ENCODE peak calls at places on chromosome 14, in five cellular contexts. E is GM23338, T is uterus, F is cardiac muscle cell, X is pancreas. A is an unnamed sample. For H3K4me1 and H3K27me3, the result is how much of the 10 kb centered on the place peaks cover.

GRCh38 chr14:106308839-106309389 is 782.5 kb downstream of the TMEM121 start:
- DNase-seq in E (peak), T (no peak), F (no peak), X (peak), A (no peak)

GRCh38 chr14:72736791-72737559 is 156.9 kb downstream of the DPF3 start:
- DNase-seq in E (no peak), T (no peak), F (no peak), X (no peak), A (no peak)

GRCh38 chr14:104326848-104327247 is 188.5 kb downstream of the KIF26A start:
- DNase-seq in E (no peak), T (no peak), F (no peak), X (no peak), A (no peak)

GRCh38 chr14:64478634-64479250 is 13.4 kb downstream of the AKAP5 start:
- DNase-seq in E (no peak), T (no peak), F (no peak), X (no peak), A (no peak)

GRCh38 chr14:20866963-20867362 is 24.2 kb upstream of the RNASE3 start:
- DNase-seq in E (peak), T (no peak), F (peak), X (no peak), A (no peak)

GRCh38 chr14:20391505-20391904 is 21.8 kb downstream of the TEP1 start:
- DNase-seq in E (no peak), T (no peak), F (no peak), X (no peak), A (no peak)

GRCh38 chr14:93085916-93086315 is 29.8 kb downstream of the ITPK1 start:
- DNase-seq in E (peak), T (peak), F (peak), X (no peak), A (no peak)

GRCh38 chr14:93007225-93007997 is 84.5 kb downstream of the CHGA start:
- DNase-seq in E (no peak), T (peak), F (no peak), X (peak), A (peak)

GRCh38 chr14:42628591-42628990 is 1021.9 kb downstream of the LRFN5 start:
- DNase-seq in E (no peak), T (no peak), F (no peak), X (no peak), A (no peak)

GRCh38 chr14:99573000-99573330 is 31.0 kb downstream of the CCDC85C start:
- DNase-seq in E (no peak), T (no peak), F (no peak), X (no peak), A (no peak)

GRCh38 chr14:33909380-33910084 is 41.3 kb downstream of the EGLN3 start:
- DNase-seq in E (no peak), T (no peak), F (no peak), X (no peak), A (no peak)

GRCh38 chr14:29458547-29458946 is 469.1 kb downstream of the PRKD1 start:
- DNase-seq in E (no peak), T (no peak), F (no peak), X (no peak), A (no peak)

GRCh38 chr14:55133416-55133815 is 4.4 kb downstream of the LGALS3 start:
- DNase-seq in E (peak), T (no peak), F (no peak), X (no peak), A (no peak)

GRCh38 chr14:56995010-56995409 is 184.7 kb upstream of the OTX2 start:
- DNase-seq in E (no peak), T (no peak), F (no peak), X (no peak), A (no peak)

GRCh38 chr14:99879401-99880295 is 86.4 kb downstream of the EML1 start:
- DNase-seq in E (no peak), T (peak), F (no peak), X (no peak), A (peak)

GRCh38 chr14:31935406-31935805 is 141.7 kb upstream of the ARHGAP5 start:
- DNase-seq in E (no peak), T (no peak), F (no peak), X (no peak), A (no peak)

GRCh38 chr14:72549026-72549425 is 344.9 kb downstream of the DPF3 start:
- DNase-seq in E (no peak), T (no peak), F (no peak), X (no peak), A (peak)

GRCh38 chr14:69133206-69134125 is 19.5 kb downstream of the DCAF5 start:
- DNase-seq in E (no peak), T (no peak), F (no peak), X (no peak), A (no peak)

GRCh38 chr14:69137456-69138188 is 15.3 kb downstream of the DCAF5 start:
- DNase-seq in E (no peak), T (no peak), F (no peak), X (no peak), A (no peak)

GRCh38 chr14:69132513-69133181 is 20.3 kb downstream of the DCAF5 start:
- DNase-seq in E (no peak), T (no peak), F (no peak), X (no peak), A (no peak)

GRCh38 chr14:69138189-69138535 is 14.8 kb downstream of the DCAF5 start:
- DNase-seq in E (no peak), T (no peak), F (no peak), X (no peak), A (peak)

GRCh38 chr14:69135133-69135532 is 17.8 kb downstream of the DCAF5 start:
- DNase-seq in E (no peak), T (no peak), F (no peak), X (no peak), A (no peak)
- H3K4me1 ChIP-seq in E (under half), T (under half), F (under half), X (under half), A (under half)

GRCh38 chr14:53003776-53004175 is 52.9 kb upstream of the FERMT2 start:
- DNase-seq in E (no peak), T (no peak), F (no peak), X (no peak), A (no peak)
- TF ChIP-seq CTCF in E (no peak), T (no peak), F (no peak), X (no peak), A (no peak)

GRCh38 chr14:60652674-60653387 is 3.6 kb upstream of the SIX1 start:
- DNase-seq in E (peak), T (no peak), F (no peak), X (no peak), A (no peak)
- H3K27me3 ChIP-seq in E (half or more), T (under half), F (half or more), X (under half), A (half or more)

GRCh38 chr14:24145700-24146621 is at the start of gene PSME2:
- DNase-seq in E (no peak), T (no peak), F (no peak), X (no peak), A (peak)
- H3K4me1 ChIP-seq in E (under half), T (under half), F (under half), X (under half), A (under half)

DNA sequence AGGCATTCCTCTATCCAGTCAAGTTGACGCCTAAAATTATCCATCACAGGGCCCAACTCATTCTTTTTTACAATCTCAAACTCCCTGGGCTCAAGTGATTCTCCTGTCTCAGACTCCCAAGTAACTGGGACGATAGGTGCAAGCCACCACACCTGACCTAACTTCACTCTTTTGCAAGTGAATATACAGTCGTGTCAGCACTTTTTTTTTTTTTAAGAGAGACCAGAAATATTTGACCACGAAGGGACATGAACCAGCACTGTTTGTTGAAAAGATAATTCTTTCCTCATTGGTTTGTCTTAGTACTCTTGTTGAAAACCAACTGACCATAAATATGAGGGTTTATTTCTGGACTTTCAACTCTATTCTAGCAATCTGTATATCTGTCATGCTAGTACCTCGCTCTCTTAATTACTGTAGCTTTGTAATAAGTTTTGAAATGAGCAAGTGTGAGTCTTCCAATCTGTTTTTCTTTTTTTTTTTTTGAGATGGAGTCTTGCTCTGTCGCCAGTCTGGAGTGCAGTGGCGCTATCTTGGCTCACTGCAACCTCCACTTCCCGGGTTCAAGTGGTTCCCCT is 14.0 kb downstream of the PTGR2 start:
- DNase-seq in E (no peak), T (no peak), F (no peak), X (no peak), A (no peak)
- TF ChIP-seq CTCF in E (no peak), T (no peak), F (no peak), X (no peak), A (no peak)

GRCh38 chr14:52268191-52269061 is 928 bp downstream of the PTGDR start:
- DNase-seq in E (peak), T (no peak), F (peak), X (no peak), A (peak)
- H3K27me3 ChIP-seq in E (half or more), T (under half), F (half or more), X (under half), A (half or more)

GRCh38 chr14:94583557-94583956 is 2.3 kb downstream of the SERPINA5 start:
- DNase-seq in E (no peak), T (no peak), F (no peak), X (no peak), A (no peak)
- H3K4me1 ChIP-seq in E (under half), T (under half), F (under half), X (under half), A (under half)

A was measured in foreskin keratinocyte.